ENCODE peak calls at places on chromosomes 7 and 10, in six cellular contexts. H is K562, O is H1, Q is HepG2, P is SK-N-SH, K is GM12878. W is an unnamed sample.

GRCh38 chr7:70614237-70614984 is 517.5 kb upstream of the GALNT17 start:
- DNase-seq in H (no peak), O (no peak), Q (no peak), P (peak; percentile 91), K (no peak), W (no peak)

GRCh38 chr7:127844707-127845331 is 186.4 kb downstream of the LRRC4 start:
- DNase-seq in H (peak; percentile 53), O (no peak), Q (no peak), P (no peak), K (no peak), W (no peak)

GRCh38 chr10:35916791-35917190 is 274.7 kb upstream of the FZD8 start:
- DNase-seq in H (no peak), O (no peak), Q (no peak), P (no peak), K (no peak), W (no peak)

GRCh38 chr7:86978804-86979506 is 80.5 kb downstream of the ELAPOR2 start:
- DNase-seq in H (no peak), O (no peak), Q (no peak), P (no peak), K (peak; percentile 33), W (no peak)

GRCh38 chr10:350981-351501 is 215.8 kb downstream of the ZMYND11 start:
- DNase-seq in H (no peak), O (no peak), Q (no peak), P (no peak), K (no peak), W (no peak)

GRCh38 chr7:45970454-45970853 is 49.4 kb upstream of the IGFBP3 start:
- DNase-seq in H (no peak), O (no peak), Q (no peak), P (no peak), K (no peak), W (no peak)

GRCh38 chr7:102155821-102156441 is 130.7 kb upstream of the SH2B2 start:
- DNase-seq in H (peak; percentile 80), O (no peak), Q (peak; percentile 78), P (no peak), K (no peak), W (no peak)

GRCh38 chr7:99459087-99459486 is 6.9 kb downstream of the ATP5MF start:
- DNase-seq in H (no peak), O (no peak), Q (peak; percentile 35), P (no peak), K (no peak), W (no peak)

GRCh38 chr7:56491636-56492425 is 375.6 kb upstream of the NUPR2 start:
- DNase-seq in H (no peak), O (no peak), Q (no peak), P (no peak), K (no peak), W (no peak)

GRCh38 chr10:101224910-101225823 is 4.1 kb downstream of the LBX1 start:
- DNase-seq in H (no peak), O (no peak), Q (no peak), P (peak; percentile 64), K (no peak), W (no peak)

GRCh38 chr7:141207661-141208060 is 133.8 kb downstream of the TMEM178B start:
- DNase-seq in H (no peak), O (no peak), Q (no peak), P (no peak), K (no peak), W (no peak)

GRCh38 chr7:141210862-141211261 is 137.0 kb downstream of the TMEM178B start:
- DNase-seq in H (no peak), O (no peak), Q (no peak), P (no peak), K (no peak), W (no peak)

GRCh38 chr7:141213226-141213625 is 139.4 kb downstream of the TMEM178B start:
- DNase-seq in H (no peak), O (no peak), Q (no peak), P (no peak), K (no peak), W (no peak)

GRCh38 chr7:141203177-141203576 is 129.3 kb downstream of the TMEM178B start:
- DNase-seq in H (no peak), O (no peak), Q (no peak), P (no peak), K (no peak), W (no peak)

DNA sequence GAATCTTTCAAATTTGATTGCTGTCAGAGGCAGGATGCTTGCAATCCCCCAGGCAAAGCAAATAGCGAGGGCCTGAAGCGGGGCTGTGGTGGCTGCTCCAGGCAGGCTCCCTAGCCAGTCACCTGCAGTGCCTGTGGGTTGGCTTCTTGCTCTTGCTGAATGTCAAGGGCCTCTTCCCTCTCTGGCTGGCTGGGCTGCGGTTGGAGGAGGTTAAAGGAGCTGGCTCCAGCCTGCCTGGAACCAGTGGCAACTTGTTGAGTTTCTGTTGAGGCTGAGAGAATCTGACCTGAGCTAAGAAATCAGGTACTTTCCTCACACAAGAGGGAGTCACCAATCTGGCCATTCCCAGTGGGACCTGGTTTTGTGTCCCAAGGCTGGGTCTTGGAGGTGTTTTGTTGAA is 134.7 kb downstream of the TMEM178B start:
- DNase-seq in H (no peak), O (no peak), Q (no peak), P (no peak), K (no peak), W (no peak)
- TF ChIP-seq CHD2 in H (no peak), O (no peak), Q (no peak), P (no peak), K (no peak), W (no peak)

GRCh38 chr10:63765126-63765525 is 243.9 kb downstream of the REEP3 start:
- DNase-seq in H (no peak), O (no peak), Q (no peak), P (no peak), K (no peak), W (peak; percentile 21)

GRCh38 chr10:63769367-63769766 is 248.2 kb downstream of the REEP3 start:
- DNase-seq in H (no peak), O (no peak), Q (no peak), P (no peak), K (no peak), W (no peak)

GRCh38 chr10:63766766-63767505 is 245.7 kb downstream of the REEP3 start:
- DNase-seq in H (no peak), O (no peak), Q (peak; percentile 24), P (no peak), K (no peak), W (no peak)

GRCh38 chr10:63770523-63770922 is 249.3 kb downstream of the REEP3 start:
- DNase-seq in H (no peak), O (no peak), Q (no peak), P (no peak), K (no peak), W (no peak)

DNA sequence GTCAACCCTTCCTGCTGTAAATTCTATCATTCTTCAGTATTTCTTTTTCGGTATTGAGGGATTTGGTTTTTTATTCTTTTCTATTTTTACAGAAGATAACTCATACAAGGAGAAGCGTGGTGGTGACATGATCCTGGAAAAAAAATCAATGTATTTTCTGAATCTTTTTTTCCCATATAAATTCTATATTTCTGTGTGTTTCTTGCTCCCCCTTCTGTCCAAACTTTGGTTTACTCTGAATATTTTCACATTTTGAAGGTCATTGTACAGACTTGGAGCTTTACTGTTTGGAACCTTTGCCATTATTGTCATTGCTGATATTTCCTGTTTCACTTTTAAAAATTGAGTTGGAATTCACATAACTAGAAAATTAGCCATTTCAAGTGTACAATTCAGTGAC is 246.3 kb downstream of the REEP3 start:
- DNase-seq in H (no peak), O (no peak), Q (peak; percentile 4), P (no peak), K (no peak), W (peak; percentile 18)
- TF ChIP-seq CHD2 in H (no peak), O (no peak), Q (no peak), P (no peak), K (no peak), W (no peak)

GRCh38 chr10:46325021-46325420 is 38.2 kb downstream of the ANTXRL start:
- DNase-seq in H (peak; percentile 41), O (no peak), Q (no peak), P (no peak), K (no peak), W (no peak)
- TF ChIP-seq CHD2 in H (no peak), O (no peak), Q (no peak), P (no peak), K (no peak), W (no peak)

DNA sequence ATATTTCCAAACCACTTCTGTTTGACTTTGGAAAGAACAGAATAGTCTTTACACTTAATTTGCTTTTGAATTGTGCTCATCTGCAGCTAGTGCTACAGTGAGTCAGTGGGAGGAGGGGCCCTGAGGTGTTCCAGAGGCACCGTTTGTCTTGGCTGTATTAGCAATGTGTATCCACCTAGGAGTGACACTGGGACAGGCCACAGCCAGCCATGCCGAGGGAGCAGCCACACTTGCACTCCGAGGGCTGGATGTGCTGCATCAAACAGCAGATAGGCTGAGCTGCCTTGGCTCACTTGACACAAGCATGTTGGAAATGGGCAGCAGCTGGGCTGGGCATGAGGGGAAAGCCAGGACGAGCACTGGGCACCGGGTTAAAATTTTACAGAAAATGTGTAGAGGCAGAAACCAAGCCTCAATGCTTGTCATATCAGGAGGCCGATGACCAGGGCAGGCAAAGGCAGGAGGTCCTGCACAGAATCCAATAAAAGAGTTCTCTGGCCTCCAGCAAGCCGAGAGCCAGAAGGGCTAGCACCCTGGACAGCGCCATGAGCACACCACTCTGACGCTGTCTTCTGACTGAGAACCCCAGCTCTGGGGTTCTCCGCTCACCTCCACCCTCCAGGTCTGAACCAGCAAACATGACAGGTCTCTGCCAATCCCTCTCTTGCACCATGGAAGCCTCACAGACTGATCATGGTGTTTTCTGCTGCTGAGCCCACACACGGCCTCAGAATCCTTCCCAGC is 163.3 kb downstream of the GRID1 start:
- DNase-seq in H (peak; percentile 10), O (peak; percentile 7), Q (peak; percentile 7), P (no peak), K (no peak), W (peak; percentile 10)
- TF ChIP-seq CHD2 in H (no peak), O (no peak), Q (no peak), P (no peak), K (no peak), W (no peak)

DNA sequence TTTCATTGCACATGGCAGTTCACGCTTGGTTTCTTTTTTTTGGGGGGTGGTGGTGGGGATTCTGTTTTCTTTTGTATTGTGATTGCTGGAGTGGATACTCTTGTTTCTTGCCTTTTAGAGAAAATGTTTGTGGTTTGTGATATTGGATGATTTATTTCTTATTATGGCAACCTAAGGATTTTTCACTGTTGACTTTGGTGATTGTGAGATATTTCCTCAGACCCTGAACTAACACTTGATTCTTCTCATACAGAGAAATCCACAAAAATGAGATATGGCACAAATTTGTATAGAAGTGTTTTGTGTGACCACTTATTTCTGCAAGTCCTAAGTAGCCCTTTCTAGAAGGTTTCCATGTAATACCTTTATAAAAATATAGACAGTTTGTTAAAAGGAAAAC is 871.1 kb downstream of the LRMDA start:
- DNase-seq in H (no peak), O (no peak), Q (no peak), P (no peak), K (no peak), W (no peak)
- TF ChIP-seq CHD2 in H (no peak), O (no peak), Q (no peak), P (no peak), K (no peak), W (no peak)

W was measured in A549.